ENCODE peak calls at places on chromosomes 3 and 15, in four cellular contexts. M is K562, D is HepG2, K is GM12878. T is an unnamed sample.

GRCh38 chr3:14902719-14903118 is 44.7 kb upstream of the NR2C2 start:
- DNase-seq in D (no peak), M (no peak), K (no peak), T (no peak)

GRCh38 chr15:68463996-68464395 is 32.0 kb upstream of the ITGA11 start:
- DNase-seq in D (no peak), M (peak), K (no peak), T (no peak)

GRCh38 chr3:31974454-31974853 is 6.6 kb downstream of the OSBPL10 start:
- DNase-seq in K (no peak), D (peak), M (no peak), T (no peak)

GRCh38 chr3:30752961-30753360 is 141.5 kb downstream of the GADL1 start:
- DNase-seq in D (peak), M (no peak), K (no peak), T (no peak)

GRCh38 chr3:188533172-188533571 is 379.2 kb downstream of the LPP start:
- DNase-seq in K (no peak), M (no peak), D (no peak), T (no peak)

GRCh38 chr3:48125886-48126622 is 62.2 kb downstream of the CDC25A start:
- DNase-seq in K (no peak), M (no peak), D (no peak), T (no peak)

GRCh38 chr3:55664387-55664786 is 177.3 kb upstream of the WNT5A start:
- DNase-seq in M (no peak), K (no peak), D (no peak), T (no peak)

GRCh38 chr3:23546186-23546585 is 259.6 kb upstream of the UBE2E1 start:
- DNase-seq in M (no peak), D (no peak), K (no peak), T (no peak)

GRCh38 chr3:37852097-37852496 is 9.6 kb upstream of the CTDSPL start:
- DNase-seq in M (no peak), K (no peak), D (no peak), T (no peak)

GRCh38 chr3:86578071-86578470 is 412.9 kb downstream of the VGLL3 start:
- DNase-seq in D (no peak), K (no peak), M (no peak), T (no peak)

GRCh38 chr3:157064402-157064801 is 95.5 kb downstream of the CCNL1 start:
- DNase-seq in K (peak), M (no peak), D (no peak), T (no peak)

GRCh38 chr3:42696356-42697301 is 6.0 kb downstream of the HHATL start:
- DNase-seq in M (no peak), D (no peak), K (no peak), T (no peak)

GRCh38 chr3:96012941-96013340 is 801.5 kb upstream of the EPHA6 start:
- DNase-seq in M (no peak), K (no peak), D (no peak), T (no peak)

GRCh38 chr3:147614210-147614609 is 205.0 kb downstream of the ZIC1 start:
- DNase-seq in K (no peak), M (no peak), D (no peak), T (no peak)

GRCh38 chr3:71195492-71195891 is 388.0 kb downstream of the FOXP1 start:
- DNase-seq in K (no peak), D (peak), M (no peak), T (no peak)
- TF ChIP-seq CBFB in K (no peak), D (no peak), M (no peak), T (no peak)

DNA sequence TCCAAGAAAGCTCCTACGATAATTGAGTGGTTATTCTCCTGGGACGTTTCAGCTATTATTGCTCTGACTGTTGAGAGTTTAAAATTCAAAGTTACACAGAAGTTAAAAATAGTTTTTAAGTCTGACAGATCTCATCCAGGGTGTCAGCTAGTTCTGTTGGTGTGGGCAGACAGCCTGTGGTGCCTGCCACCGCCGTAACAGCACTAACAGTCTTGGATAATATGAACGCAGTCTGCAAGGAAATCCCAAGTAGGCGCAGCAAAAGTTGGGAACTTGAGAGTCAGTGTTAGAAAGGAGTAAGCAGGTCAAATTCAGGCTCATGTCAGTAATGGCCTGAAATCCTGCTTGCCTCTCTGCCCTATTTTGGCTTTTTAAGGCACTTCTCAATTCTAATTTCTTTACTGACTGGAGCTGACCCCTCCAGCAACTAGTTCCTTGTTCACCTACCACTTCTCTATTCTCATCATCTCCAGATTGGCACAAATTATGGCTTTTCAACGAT is 1.7 kb downstream of the CRYBG3 start:
- DNase-seq in D (no peak), M (no peak), K (no peak), T (no peak)
- TF ChIP-seq USF2 in D (no peak), M (no peak), K (no peak), T (no peak)

GRCh38 chr3:186315581-186316354 is 46.3 kb downstream of the DGKG start:
- DNase-seq in K (no peak), D (no peak), M (no peak), T (no peak)
- TF ChIP-seq CBFB in K (no peak), D (no peak), M (no peak), T (no peak)

DNA sequence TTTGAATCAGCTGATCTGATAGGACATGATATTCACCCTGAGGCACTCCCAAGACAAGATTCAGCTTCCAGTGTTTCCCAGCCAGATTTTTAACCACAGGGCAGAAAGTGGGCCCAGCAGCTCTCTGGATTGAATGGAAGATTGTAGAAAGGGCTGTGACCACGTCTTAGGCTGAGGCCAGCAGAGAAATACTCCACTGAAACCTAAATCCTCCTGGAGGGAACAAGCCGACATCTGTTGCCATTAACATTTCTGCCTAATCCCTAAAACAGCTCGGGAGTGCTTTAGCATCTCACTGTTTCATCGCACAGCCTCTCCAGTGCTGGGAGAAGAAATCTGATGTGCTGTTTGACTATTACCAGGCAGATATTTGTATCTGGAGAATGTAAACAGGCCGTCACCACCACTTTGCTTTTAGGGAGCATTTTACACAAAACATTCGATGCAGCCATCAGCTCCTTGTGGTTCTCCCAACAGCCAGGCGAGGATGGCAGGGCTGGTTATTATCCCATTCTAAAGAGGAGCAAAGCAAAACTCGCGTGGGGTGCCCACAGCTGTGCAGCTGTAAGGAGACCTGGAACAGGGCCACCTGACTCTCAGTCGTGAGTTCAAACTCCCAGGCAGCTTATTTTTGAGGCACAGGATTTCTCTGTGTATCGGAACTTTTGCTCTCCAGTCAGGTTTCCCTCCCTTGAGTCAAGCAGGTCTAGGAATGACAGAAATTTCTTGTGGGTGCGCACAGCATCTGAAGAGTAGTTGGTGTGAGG is 117.4 kb downstream of the LIPC start:
- DNase-seq in K (no peak), M (no peak), D (no peak), T (no peak)
- TF ChIP-seq USF2 in K (no peak), M (no peak), D (no peak), T (no peak)

DNA sequence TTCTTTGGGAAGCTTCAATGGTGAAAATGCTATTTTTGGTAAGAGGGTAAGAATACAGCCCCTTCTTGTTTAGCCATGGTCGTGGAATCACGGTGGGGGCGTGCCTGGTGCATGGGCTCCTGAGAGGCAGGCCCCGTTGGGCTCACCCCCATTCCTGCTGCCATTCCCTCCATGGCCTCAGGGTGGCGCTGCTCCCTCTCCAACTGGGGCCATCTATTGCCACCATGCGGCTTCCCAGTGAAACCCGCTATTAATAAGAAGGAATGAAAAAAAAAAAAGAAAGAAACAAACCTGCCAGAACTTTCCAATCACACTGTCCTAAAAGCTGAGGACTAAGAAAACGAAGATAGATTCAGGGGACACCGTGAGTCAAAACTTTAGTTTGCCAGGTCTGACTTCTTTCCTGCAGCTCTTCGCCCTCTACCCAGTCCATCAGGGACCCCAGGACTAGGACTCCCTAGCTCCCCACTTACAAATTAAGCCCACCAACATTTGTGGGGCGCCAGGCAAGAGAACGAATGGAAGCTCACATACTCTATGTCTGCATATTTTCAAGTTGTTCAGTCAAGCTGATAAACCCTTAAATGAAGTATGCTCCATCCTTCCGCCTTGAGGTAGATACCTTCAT is 30.6 kb upstream of the ABHD2 start:
- DNase-seq in M (peak), D (peak), K (peak), T (peak)
- TF ChIP-seq CBFB in M (no peak), D (no peak), K (no peak), T (no peak)

GRCh38 chr3:198022604-198023003 is 62.6 kb downstream of the LMLN start:
- DNase-seq in K (no peak), M (no peak), D (no peak), T (no peak)
- TF ChIP-seq USF2 in K (no peak), M (no peak), D (no peak), T (no peak)

GRCh38 chr15:40525855-40526254 is 39.0 kb downstream of the CCDC32 start:
- DNase-seq in D (no peak), M (no peak), K (no peak), T (no peak)
- TF ChIP-seq CBFB in D (no peak), M (no peak), K (no peak), T (no peak)

DNA sequence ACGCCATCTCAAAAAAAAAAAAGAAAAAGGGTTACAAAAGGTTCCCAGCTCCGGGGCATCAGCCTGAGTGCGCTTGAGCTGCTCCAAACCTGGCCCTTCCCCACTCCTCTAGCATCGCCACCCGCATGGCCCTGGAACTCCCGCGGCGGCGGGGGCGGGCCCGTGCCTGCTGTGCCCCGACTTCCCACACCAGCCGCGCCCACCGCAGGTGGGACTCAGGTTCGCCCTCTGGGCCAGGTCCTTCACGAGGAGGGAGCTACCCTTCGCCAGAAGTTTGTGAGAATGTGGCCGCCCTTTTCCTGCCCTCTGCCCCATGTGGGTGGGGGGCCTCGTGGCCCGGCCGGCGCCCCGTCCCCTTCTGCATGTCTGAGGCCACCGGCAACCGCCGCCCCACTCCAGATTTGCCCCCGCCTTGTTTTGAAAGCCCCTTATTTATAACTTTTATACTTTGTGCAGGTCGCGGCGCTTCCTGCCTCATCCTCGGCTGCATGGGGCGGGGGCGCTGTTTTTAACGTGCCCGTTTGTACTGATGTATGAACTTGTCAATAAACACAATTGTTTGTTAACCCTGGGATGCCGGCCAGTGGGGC is 507 bp upstream of the JMJD7 start:
- DNase-seq in D (no peak), M (peak), K (no peak), T (peak)
- TF ChIP-seq USF2 in D (no peak), M (no peak), K (no peak), T (no peak)

DNA sequence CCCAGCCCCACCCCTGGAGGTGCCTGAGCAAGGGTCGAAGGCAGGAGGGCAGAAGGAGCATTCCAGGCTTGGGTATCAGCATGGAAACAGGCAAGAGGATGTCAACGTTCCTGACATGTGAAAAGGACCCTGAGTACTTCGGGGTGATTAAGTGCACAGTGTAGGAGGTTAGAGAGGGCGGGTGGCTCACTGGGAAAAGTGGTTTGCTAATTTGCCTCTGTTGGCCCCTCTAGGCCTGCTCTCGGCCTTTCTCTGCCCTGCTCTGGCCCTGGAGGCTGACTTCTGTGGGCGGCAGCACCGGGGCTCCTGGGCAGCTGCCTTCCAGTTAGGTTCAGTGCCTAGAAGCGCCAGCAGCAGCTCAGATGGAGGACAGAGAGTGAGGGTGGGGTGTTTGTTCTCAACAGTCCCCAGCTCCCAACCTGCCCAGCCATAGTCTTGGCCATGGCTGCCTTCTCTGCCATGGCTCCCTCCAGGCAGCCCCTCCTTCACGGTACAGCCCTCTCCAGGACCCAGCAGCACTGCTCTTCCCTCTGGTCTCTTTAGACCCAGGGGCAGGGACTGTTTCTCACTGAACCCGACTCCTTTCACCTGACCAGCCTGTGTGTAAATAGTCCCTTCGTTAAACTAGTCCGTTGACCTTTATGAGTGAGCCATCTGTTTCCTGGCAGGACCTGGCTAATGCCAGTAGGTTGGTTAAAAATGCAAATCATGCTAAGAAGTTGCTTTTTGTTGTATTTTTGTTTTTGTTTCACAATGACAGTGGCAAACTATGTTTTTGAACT is 107.1 kb upstream of the TPM1 start:
- DNase-seq in M (no peak), D (peak), K (no peak), T (no peak)
- TF ChIP-seq CBFB in M (no peak), D (no peak), K (no peak), T (no peak)

GRCh38 chr15:77017761-77018720 is 23.1 kb downstream of the PSTPIP1 start:
- DNase-seq in K (no peak), M (no peak), D (no peak), T (no peak)

GRCh38 chr15:77014137-77015081 is 19.5 kb downstream of the PSTPIP1 start:
- DNase-seq in M (no peak), K (no peak), D (no peak), T (no peak)

GRCh38 chr15:77017091-77017660 is 22.2 kb downstream of the PSTPIP1 start:
- DNase-seq in K (no peak), M (no peak), D (no peak), T (no peak)

GRCh38 chr15:77015651-77016320 is 20.9 kb downstream of the PSTPIP1 start:
- DNase-seq in M (no peak), D (no peak), K (no peak), T (no peak)

DNA sequence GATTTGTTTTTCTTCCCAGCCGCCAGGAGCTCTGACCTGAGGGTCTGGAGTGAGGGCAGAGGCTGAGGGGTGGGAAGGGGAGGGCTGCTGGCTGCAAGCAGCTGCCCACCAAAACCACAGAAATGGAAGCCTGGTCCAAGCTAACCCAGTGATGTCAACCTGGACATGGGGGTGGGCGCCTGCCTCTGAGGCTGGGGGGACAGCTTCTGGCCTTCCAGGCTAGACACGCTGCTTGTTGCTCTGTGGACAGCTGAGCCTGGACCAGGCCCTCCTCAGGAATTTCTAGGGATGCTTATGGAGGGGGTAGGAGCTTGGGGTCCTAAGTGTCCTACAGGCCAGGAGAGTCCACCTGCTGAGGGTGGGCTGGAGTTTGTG is 21.4 kb downstream of the PSTPIP1 start:
- DNase-seq in D (no peak), M (no peak), K (no peak), T (no peak)
- TF ChIP-seq USF2 in D (no peak), M (no peak), K (no peak), T (no peak)